ENCODE peak calls at places on chromosomes 6 and 20, in eight cellular contexts. One of them, this sample, is unnamed.
A peak's percentile ranks its signal among the peaks of the same experiment; 100 is the strongest.

GRCh38 chr6:113857565-113858066 is 471 bp downstream of the MARCKS start:
- DNase-seq in HFFc6: no peak
- DNase-seq in HFF-Myc: no peak
- DNase-seq in fibroblast of mammary gland: no peak
- DNase-seq in lower leg skin: peak; percentile 87
- DNase-seq in colonic mucosa: no peak
- DNase-seq in choroid plexus epithelial cell: peak; percentile 41
- DNase-seq in hepatocyte: peak; percentile 26
- DNase-seq in this sample: peak; percentile 5

GRCh38 chr6:22145294-22145693 is 151.5 kb downstream of the PRL start:
- DNase-seq in colonic mucosa: no peak
- DNase-seq in fibroblast of mammary gland: no peak
- DNase-seq in HFF-Myc: no peak
- DNase-seq in choroid plexus epithelial cell: no peak
- DNase-seq in HFFc6: no peak
- DNase-seq in lower leg skin: no peak
- DNase-seq in hepatocyte: no peak
- DNase-seq in this sample: no peak

GRCh38 chr20:40009542-40009941 is 679.5 kb downstream of the MAFB start:
- DNase-seq in choroid plexus epithelial cell: no peak
- DNase-seq in fibroblast of mammary gland: peak; percentile 39
- DNase-seq in HFFc6: no peak
- DNase-seq in lower leg skin: no peak
- DNase-seq in hepatocyte: no peak
- DNase-seq in colonic mucosa: no peak
- DNase-seq in HFF-Myc: no peak
- DNase-seq in this sample: no peak

GRCh38 chr6:160040527-160041264 is 71.8 kb downstream of the IGF2R start:
- DNase-seq in choroid plexus epithelial cell: no peak
- DNase-seq in HFFc6: no peak
- DNase-seq in lower leg skin: no peak
- DNase-seq in colonic mucosa: no peak
- DNase-seq in HFF-Myc: no peak
- DNase-seq in hepatocyte: no peak
- DNase-seq in fibroblast of mammary gland: no peak
- DNase-seq in this sample: no peak

GRCh38 chr20:52004720-52005119 is 186.9 kb downstream of the ZFP64 start:
- DNase-seq in HFFc6: no peak
- DNase-seq in lower leg skin: peak; percentile 20
- DNase-seq in fibroblast of mammary gland: peak; percentile 70
- DNase-seq in HFF-Myc: no peak
- DNase-seq in colonic mucosa: no peak
- DNase-seq in choroid plexus epithelial cell: peak; percentile 88
- DNase-seq in hepatocyte: no peak
- DNase-seq in this sample: no peak

GRCh38 chr20:38723982-38724602 is at the start of gene SLC32A1:
- DNase-seq in HFF-Myc: no peak
- DNase-seq in colonic mucosa: no peak
- DNase-seq in hepatocyte: peak; percentile 34
- DNase-seq in HFFc6: no peak
- DNase-seq in fibroblast of mammary gland: no peak
- DNase-seq in lower leg skin: no peak
- DNase-seq in choroid plexus epithelial cell: no peak
- DNase-seq in this sample: peak; percentile 12

GRCh38 chr20:21739682-21740081 is 34.2 kb downstream of the PAX1 start:
- DNase-seq in fibroblast of mammary gland: no peak
- DNase-seq in colonic mucosa: no peak
- DNase-seq in choroid plexus epithelial cell: no peak
- DNase-seq in lower leg skin: no peak
- DNase-seq in HFF-Myc: no peak
- DNase-seq in HFFc6: no peak
- DNase-seq in hepatocyte: no peak
- DNase-seq in this sample: no peak

GRCh38 chr6:11324453-11325023 is 92.1 kb upstream of the NEDD9 start:
- DNase-seq in hepatocyte: no peak
- DNase-seq in HFFc6: no peak
- DNase-seq in HFF-Myc: no peak
- DNase-seq in colonic mucosa: no peak
- DNase-seq in choroid plexus epithelial cell: peak; percentile 64
- DNase-seq in lower leg skin: no peak
- DNase-seq in fibroblast of mammary gland: no peak
- DNase-seq in this sample: peak; percentile 87

GRCh38 chr6:114008331-114008730 is 37.4 kb upstream of the HDAC2 start:
- DNase-seq in HFFc6: no peak
- DNase-seq in HFF-Myc: no peak
- DNase-seq in choroid plexus epithelial cell: peak; percentile 23
- DNase-seq in hepatocyte: no peak
- DNase-seq in colonic mucosa: no peak
- DNase-seq in fibroblast of mammary gland: no peak
- DNase-seq in lower leg skin: no peak
- DNase-seq in this sample: no peak

GRCh38 chr6:166490671-166491500 is 95.6 kb downstream of the RAMACL start:
- DNase-seq in fibroblast of mammary gland: peak; percentile 30
- DNase-seq in hepatocyte: no peak
- DNase-seq in choroid plexus epithelial cell: peak; percentile 70
- DNase-seq in colonic mucosa: peak; percentile 52
- DNase-seq in HFFc6: no peak
- DNase-seq in HFF-Myc: peak; percentile 5
- DNase-seq in lower leg skin: no peak
- DNase-seq in this sample: no peak

GRCh38 chr6:53623497-53623896 is 42.1 kb downstream of the KLHL31 start:
- DNase-seq in HFF-Myc: no peak
- DNase-seq in colonic mucosa: no peak
- DNase-seq in HFFc6: no peak
- DNase-seq in choroid plexus epithelial cell: peak; percentile 29
- DNase-seq in lower leg skin: no peak
- DNase-seq in hepatocyte: no peak
- DNase-seq in fibroblast of mammary gland: peak; percentile 78
- DNase-seq in this sample: no peak

GRCh38 chr6:157898169-157898568 is 75.1 kb downstream of the SNX9 start:
- DNase-seq in choroid plexus epithelial cell: peak; percentile 42
- DNase-seq in hepatocyte: no peak
- DNase-seq in HFF-Myc: no peak
- DNase-seq in fibroblast of mammary gland: no peak
- DNase-seq in lower leg skin: no peak
- DNase-seq in colonic mucosa: no peak
- DNase-seq in HFFc6: no peak
- DNase-seq in this sample: peak; percentile 47

GRCh38 chr20:10658876-10659632 is 14.7 kb downstream of the JAG1 start:
- DNase-seq in hepatocyte: no peak
- DNase-seq in HFF-Myc: no peak
- DNase-seq in choroid plexus epithelial cell: no peak
- DNase-seq in HFFc6: no peak
- DNase-seq in colonic mucosa: no peak
- DNase-seq in fibroblast of mammary gland: no peak
- DNase-seq in lower leg skin: no peak
- DNase-seq in this sample: no peak

GRCh38 chr20:22466447-22467171 is 117.8 kb downstream of the FOXA2 start:
- DNase-seq in colonic mucosa: no peak
- DNase-seq in HFF-Myc: no peak
- DNase-seq in HFFc6: no peak
- DNase-seq in lower leg skin: no peak
- DNase-seq in choroid plexus epithelial cell: no peak
- DNase-seq in hepatocyte: no peak
- DNase-seq in fibroblast of mammary gland: no peak
- DNase-seq in this sample: no peak

GRCh38 chr6:115932481-115932880 is 128.2 kb downstream of the FRK start:
- DNase-seq in lower leg skin: no peak
- DNase-seq in fibroblast of mammary gland: peak; percentile 54
- DNase-seq in hepatocyte: no peak
- DNase-seq in HFF-Myc: peak; percentile 19
- DNase-seq in choroid plexus epithelial cell: peak; percentile 72
- DNase-seq in HFFc6: no peak
- DNase-seq in colonic mucosa: no peak
- DNase-seq in this sample: no peak

GRCh38 chr6:68633654-68634502 is 1.2 kb upstream of the ADGRB3 start:
- DNase-seq in colonic mucosa: no peak
- DNase-seq in hepatocyte: no peak
- DNase-seq in HFF-Myc: no peak
- DNase-seq in lower leg skin: no peak
- DNase-seq in HFFc6: no peak
- DNase-seq in fibroblast of mammary gland: no peak
- DNase-seq in choroid plexus epithelial cell: no peak
- DNase-seq in this sample: no peak

GRCh38 chr6:68632620-68633195 is 2.4 kb upstream of the ADGRB3 start:
- DNase-seq in lower leg skin: no peak
- DNase-seq in HFFc6: no peak
- DNase-seq in HFF-Myc: no peak
- DNase-seq in choroid plexus epithelial cell: no peak
- DNase-seq in fibroblast of mammary gland: no peak
- DNase-seq in colonic mucosa: no peak
- DNase-seq in hepatocyte: no peak
- DNase-seq in this sample: no peak

GRCh38 chr6:68635706-68636513 is 828 bp downstream of the ADGRB3 start:
- DNase-seq in colonic mucosa: no peak
- DNase-seq in HFF-Myc: no peak
- DNase-seq in lower leg skin: no peak
- DNase-seq in choroid plexus epithelial cell: peak; percentile 36
- DNase-seq in HFFc6: no peak
- DNase-seq in fibroblast of mammary gland: no peak
- DNase-seq in hepatocyte: peak; percentile 37
- DNase-seq in this sample: no peak

GRCh38 chr6:68635412-68635705 is 277 bp downstream of the ADGRB3 start:
- DNase-seq in lower leg skin: no peak
- DNase-seq in HFF-Myc: no peak
- DNase-seq in colonic mucosa: no peak
- DNase-seq in hepatocyte: no peak
- DNase-seq in choroid plexus epithelial cell: no peak
- DNase-seq in HFFc6: no peak
- DNase-seq in fibroblast of mammary gland: no peak
- DNase-seq in this sample: no peak

GRCh38 chr6:68634503-68635411 is at the start of gene ADGRB3:
- DNase-seq in HFFc6: no peak
- DNase-seq in colonic mucosa: peak; percentile 62
- DNase-seq in HFF-Myc: no peak
- DNase-seq in choroid plexus epithelial cell: peak; percentile 70
- DNase-seq in hepatocyte: peak; percentile 92
- DNase-seq in fibroblast of mammary gland: peak; percentile 46
- DNase-seq in lower leg skin: peak; percentile 92
- DNase-seq in this sample: peak; percentile 36
- TF ChIP-seq CTCF in HFFc6: no peak
- TF ChIP-seq CTCF in colonic mucosa: no peak
- TF ChIP-seq CTCF in HFF-Myc: no peak
- TF ChIP-seq CTCF in choroid plexus epithelial cell: peak; percentile 10
- TF ChIP-seq CTCF in hepatocyte: peak; percentile 7
- TF ChIP-seq CTCF in fibroblast of mammary gland: no peak
- TF ChIP-seq CTCF in lower leg skin: no peak
- TF ChIP-seq CTCF in this sample: no peak

DNA sequence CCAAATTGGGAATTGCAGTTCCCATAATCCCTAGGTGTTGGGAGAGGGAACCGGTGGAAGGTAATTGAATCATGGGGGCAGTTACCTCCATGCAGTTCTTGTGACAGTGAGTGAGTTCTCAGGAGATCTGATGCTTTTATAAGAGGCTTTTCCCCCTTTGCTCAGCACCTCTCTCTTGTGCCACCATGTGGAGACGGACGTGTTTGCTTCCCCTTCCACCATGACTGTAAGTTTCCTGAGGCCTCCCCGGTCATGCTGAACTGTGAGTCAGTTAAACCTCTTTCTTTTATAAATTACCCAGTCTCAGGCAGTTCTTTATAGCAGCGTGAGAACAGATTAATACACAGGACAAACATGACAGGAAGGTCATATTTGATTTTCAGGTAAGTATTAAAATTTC is 25.3 kb upstream of the HECA start:
- DNase-seq in lower leg skin: no peak
- DNase-seq in fibroblast of mammary gland: peak; percentile 55
- DNase-seq in HFF-Myc: no peak
- DNase-seq in HFFc6: peak; percentile 24
- DNase-seq in colonic mucosa: no peak
- DNase-seq in hepatocyte: peak; percentile 41
- DNase-seq in choroid plexus epithelial cell: peak; percentile 62
- DNase-seq in this sample: peak; percentile 71
- TF ChIP-seq CTCF in lower leg skin: no peak
- TF ChIP-seq CTCF in fibroblast of mammary gland: peak; percentile 35
- TF ChIP-seq CTCF in HFF-Myc: peak; percentile 44
- TF ChIP-seq CTCF in HFFc6: peak; percentile 63
- TF ChIP-seq CTCF in colonic mucosa: no peak
- TF ChIP-seq CTCF in hepatocyte: peak; percentile 33
- TF ChIP-seq CTCF in choroid plexus epithelial cell: peak; percentile 55
- TF ChIP-seq CTCF in this sample: no peak

GRCh38 chr20:59945175-59945574 is 5.0 kb downstream of the FAM217B start:
- DNase-seq in hepatocyte: no peak
- DNase-seq in fibroblast of mammary gland: no peak
- DNase-seq in lower leg skin: no peak
- DNase-seq in colonic mucosa: no peak
- DNase-seq in HFF-Myc: no peak
- DNase-seq in HFFc6: no peak
- DNase-seq in choroid plexus epithelial cell: no peak
- DNase-seq in this sample: no peak

GRCh38 chr20:59948212-59948611 is 8.0 kb downstream of the FAM217B start:
- DNase-seq in hepatocyte: no peak
- DNase-seq in choroid plexus epithelial cell: no peak
- DNase-seq in HFFc6: no peak
- DNase-seq in fibroblast of mammary gland: no peak
- DNase-seq in colonic mucosa: no peak
- DNase-seq in HFF-Myc: no peak
- DNase-seq in lower leg skin: no peak
- DNase-seq in this sample: no peak

GRCh38 chr20:59945731-59946130 is 5.5 kb downstream of the FAM217B start:
- DNase-seq in fibroblast of mammary gland: no peak
- DNase-seq in choroid plexus epithelial cell: peak; percentile 11
- DNase-seq in HFFc6: no peak
- DNase-seq in lower leg skin: no peak
- DNase-seq in hepatocyte: no peak
- DNase-seq in HFF-Myc: no peak
- DNase-seq in colonic mucosa: no peak
- DNase-seq in this sample: no peak

GRCh38 chr20:59949911-59950310 is 8.3 kb upstream of the CDH26 start:
- DNase-seq in HFFc6: no peak
- DNase-seq in fibroblast of mammary gland: no peak
- DNase-seq in choroid plexus epithelial cell: no peak
- DNase-seq in colonic mucosa: no peak
- DNase-seq in lower leg skin: no peak
- DNase-seq in hepatocyte: no peak
- DNase-seq in HFF-Myc: no peak
- DNase-seq in this sample: no peak

GRCh38 chr20:59948828-59949720 is 8.9 kb downstream of the FAM217B start:
- DNase-seq in HFFc6: peak; percentile 58
- DNase-seq in colonic mucosa: no peak
- DNase-seq in hepatocyte: peak; percentile 69
- DNase-seq in HFF-Myc: peak; percentile 29
- DNase-seq in fibroblast of mammary gland: peak; percentile 70
- DNase-seq in choroid plexus epithelial cell: peak; percentile 66
- DNase-seq in lower leg skin: no peak
- DNase-seq in this sample: peak; percentile 53
- TF ChIP-seq CTCF in HFFc6: peak; percentile 84
- TF ChIP-seq CTCF in colonic mucosa: peak; percentile 58
- TF ChIP-seq CTCF in hepatocyte: peak; percentile 72
- TF ChIP-seq CTCF in HFF-Myc: peak; percentile 48
- TF ChIP-seq CTCF in fibroblast of mammary gland: peak; percentile 62
- TF ChIP-seq CTCF in choroid plexus epithelial cell: peak; percentile 57
- TF ChIP-seq CTCF in lower leg skin: no peak
- TF ChIP-seq CTCF in this sample: peak; percentile 83

DNA sequence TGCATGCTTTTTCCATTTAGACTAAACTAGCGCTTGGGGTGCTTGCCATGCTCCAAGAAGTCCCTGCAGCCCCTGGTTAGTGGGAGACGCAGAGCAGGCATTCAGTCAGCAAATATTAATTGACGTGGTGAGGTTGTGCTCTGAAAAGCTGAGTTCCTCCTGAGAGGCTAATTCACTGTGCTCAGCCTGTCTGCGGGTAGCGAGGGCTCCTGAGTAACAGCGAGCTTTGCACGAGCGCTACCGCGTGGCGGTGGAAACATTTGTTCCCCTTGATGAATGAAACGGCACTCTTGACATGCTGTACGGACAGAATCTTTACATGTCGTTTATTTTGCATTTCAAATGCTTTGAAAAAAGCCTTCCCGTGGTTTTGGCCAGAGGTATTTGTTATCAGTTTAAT is 170.6 kb upstream of the AGPAT4 start:
- DNase-seq in colonic mucosa: no peak
- DNase-seq in choroid plexus epithelial cell: peak; percentile 50
- DNase-seq in HFFc6: no peak
- DNase-seq in lower leg skin: peak; percentile 82
- DNase-seq in HFF-Myc: no peak
- DNase-seq in fibroblast of mammary gland: peak; percentile 52
- DNase-seq in hepatocyte: no peak
- DNase-seq in this sample: peak; percentile 33
- TF ChIP-seq CTCF in colonic mucosa: no peak
- TF ChIP-seq CTCF in choroid plexus epithelial cell: peak; percentile 35
- TF ChIP-seq CTCF in HFFc6: no peak
- TF ChIP-seq CTCF in lower leg skin: no peak
- TF ChIP-seq CTCF in HFF-Myc: no peak
- TF ChIP-seq CTCF in fibroblast of mammary gland: no peak
- TF ChIP-seq CTCF in hepatocyte: peak; percentile 18
- TF ChIP-seq CTCF in this sample: no peak